ENCODE peak calls at places on chromosome 1, in ten cellular contexts. M is HFF-Myc; R is choroid plexus epithelial cell; L is AG10803; Z is skeletal muscle cell; B is cardiac fibroblast; K is coronary artery; X is naive thymus-derived CD4-positive, alpha-beta T cell; A is WERI-Rb-1; N is lung. Y is an unnamed sample.
A peak's percentile ranks its signal among the peaks of the same experiment; 100 is the strongest.

GRCh38 chr1:102715150-102715549 is 393.2 kb downstream of the COL11A1 start:
- DNase-seq in M (no peak), R (no peak), L (no peak), Z (peak; percentile 52), B (no peak), K (no peak), X (no peak), A (no peak), N (no peak), Y (no peak)

GRCh38 chr1:44423706-44424546 is 18.9 kb downstream of the RNF220 start:
- DNase-seq in M (peak; percentile 6), R (peak; percentile 59), L (peak; percentile 63), Z (no peak), B (peak; percentile 92), K (no peak), X (no peak), A (no peak), N (peak; percentile 87), Y (peak; percentile 86)

GRCh38 chr1:62011007-62011406 is 183.6 kb upstream of the L1TD1 start:
- DNase-seq in M (no peak), R (no peak), L (no peak), Z (no peak), B (no peak), K (no peak), X (no peak), A (no peak), N (no peak), Y (no peak)

GRCh38 chr1:30375156-30375555 is 348.2 kb downstream of the MATN1 start:
- DNase-seq in M (no peak), R (no peak), L (no peak), Z (no peak), B (no peak), K (no peak), X (no peak), A (no peak), N (no peak), Y (no peak)

GRCh38 chr1:183841550-183841949 is 36.6 kb downstream of the RGL1 start:
- DNase-seq in M (no peak), R (peak; percentile 26), L (peak; percentile 29), Z (no peak), B (no peak), K (no peak), X (no peak), A (no peak), N (no peak), Y (no peak)

GRCh38 chr1:218742478-218743260 is 397.5 kb downstream of the TGFB2 start:
- DNase-seq in M (no peak), R (no peak), L (no peak), Z (no peak), B (no peak), K (no peak), X (no peak), A (no peak), N (no peak), Y (no peak)

GRCh38 chr1:188937965-188938551 is 1539.6 kb downstream of the BRINP3 start:
- DNase-seq in M (no peak), R (peak; percentile 8), L (no peak), Z (no peak), B (no peak), K (no peak), X (no peak), A (no peak), N (no peak), Y (no peak)

GRCh38 chr1:86207323-86207722 is 50.8 kb upstream of the COL24A1 start:
- DNase-seq in M (peak; percentile 74), R (peak; percentile 55), L (peak; percentile 84), Z (peak; percentile 99), B (peak; percentile 91), K (no peak), X (no peak), A (no peak), N (no peak), Y (no peak)

GRCh38 chr1:163168053-163168452 is 34.7 kb downstream of the RGS5 start:
- DNase-seq in M (peak; percentile 99), R (peak; percentile 98), L (peak; percentile 99), Z (peak; percentile 97), B (peak; percentile 96), K (no peak), X (no peak), A (no peak), N (no peak), Y (no peak)

GRCh38 chr1:223153177-223154119 is 10.4 kb upstream of the TLR5 start:
- DNase-seq in M (no peak), R (peak; percentile 66), L (no peak), Z (no peak), B (peak; percentile 52), K (no peak), X (no peak), A (no peak), N (no peak), Y (peak; percentile 31)

GRCh38 chr1:17347769-17348592 is 24.0 kb upstream of the PADI6 start:
- DNase-seq in M (peak; percentile 46), R (peak; percentile 44), L (peak; percentile 15), Z (no peak), B (peak; percentile 22), K (peak; percentile 62), X (no peak), A (no peak), N (no peak), Y (no peak)

GRCh38 chr1:1182491-1183220 is 9.0 kb downstream of the TTLL10 start:
- DNase-seq in M (no peak), R (no peak), L (no peak), Z (no peak), B (no peak), K (no peak), X (no peak), A (no peak), N (no peak), Y (no peak)

GRCh38 chr1:76336951-76337371 is 262.4 kb downstream of the ST6GALNAC3 start:
- DNase-seq in M (peak; percentile 71), R (peak; percentile 98), L (peak; percentile 96), Z (peak; percentile 97), B (peak; percentile 98), K (no peak), X (no peak), A (no peak), N (peak; percentile 67), Y (no peak)

DNA sequence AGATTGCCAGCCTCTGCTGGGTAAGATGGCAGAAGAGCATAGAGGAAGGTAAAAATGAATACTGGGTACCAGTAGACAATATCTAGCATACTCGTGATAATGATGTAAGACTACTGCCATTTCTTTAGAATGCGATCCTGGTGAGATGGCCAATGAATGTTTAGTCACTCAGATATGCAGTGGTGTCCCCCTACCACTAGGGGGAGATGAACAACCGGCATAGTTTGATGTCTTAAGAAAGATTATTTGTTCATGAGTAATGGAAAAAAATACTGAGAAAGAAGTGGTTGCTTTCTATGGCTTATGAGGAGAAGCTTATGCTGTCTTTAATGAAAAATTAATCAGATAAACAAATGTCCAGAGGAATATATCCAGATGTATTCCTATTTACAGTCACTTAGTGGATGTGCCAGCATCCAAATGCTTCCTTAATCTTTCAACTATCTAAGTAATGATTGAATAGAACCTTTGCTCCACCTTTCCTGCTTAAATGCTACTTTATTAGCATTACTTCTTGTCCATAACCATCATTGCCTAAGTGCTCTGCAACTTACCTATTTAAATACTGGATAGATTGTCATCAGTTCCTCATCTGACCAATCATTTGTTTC is 256.6 kb downstream of the ST6GALNAC3 start:
- DNase-seq in M (peak; percentile 36), R (peak; percentile 90), L (peak; percentile 79), Z (peak; percentile 27), B (peak; percentile 84), K (no peak), X (peak; percentile 53), A (peak; percentile 48), N (peak; percentile 32), Y (peak; percentile 57)
- H3K4me3 ChIP-seq in M (no peak overlapping the region), R (no peak overlapping the region), L (no peak overlapping the region), Z (no peak overlapping the region), B (no peak overlapping the region), K (no peak overlapping the region), X (no peak overlapping the region), A (no peak overlapping the region), N (no peak overlapping the region), Y (no peak overlapping the region)

GRCh38 chr1:38818706-38819439 is 40.7 kb downstream of the RRAGC start:
- DNase-seq in M (no peak), R (no peak), L (no peak), Z (no peak), B (no peak), K (no peak), X (no peak), A (no peak), N (no peak), Y (no peak)
- H3K4me3 ChIP-seq in M (no peak overlapping the region), R (no peak overlapping the region), L (no peak overlapping the region), Z (peak overlapping the region; percentile 32), B (no peak overlapping the region), K (peak overlapping the region; percentile 56), X (peak overlapping the region; percentile 24), A (peak overlapping the region; percentile 60), N (no peak overlapping the region), Y (no peak overlapping the region)

GRCh38 chr1:51509773-51510172 is 9.3 kb downstream of the EPS15 start:
- DNase-seq in M (no peak), R (no peak), L (no peak), Z (no peak), B (no peak), K (no peak), X (no peak), A (no peak), N (no peak), Y (no peak)

GRCh38 chr1:51515312-51515960 is 3.6 kb downstream of the EPS15 start:
- DNase-seq in M (no peak), R (no peak), L (no peak), Z (no peak), B (no peak), K (no peak), X (no peak), A (no peak), N (no peak), Y (no peak)

GRCh38 chr1:51512120-51512519 is 6.9 kb downstream of the EPS15 start:
- DNase-seq in M (no peak), R (no peak), L (no peak), Z (no peak), B (no peak), K (no peak), X (no peak), A (no peak), N (no peak), Y (no peak)

GRCh38 chr1:51514733-51515132 is 4.3 kb downstream of the EPS15 start:
- DNase-seq in M (no peak), R (no peak), L (no peak), Z (no peak), B (no peak), K (no peak), X (no peak), A (no peak), N (no peak), Y (no peak)

GRCh38 chr1:51512611-51513010 is 6.5 kb downstream of the EPS15 start:
- DNase-seq in M (no peak), R (no peak), L (no peak), Z (no peak), B (no peak), K (no peak), X (no peak), A (no peak), N (no peak), Y (no peak)
- H3K4me3 ChIP-seq in M (no peak overlapping the region), R (no peak overlapping the region), L (no peak overlapping the region), Z (no peak overlapping the region), B (no peak overlapping the region), K (no peak overlapping the region), X (no peak overlapping the region), A (no peak overlapping the region), N (no peak overlapping the region), Y (no peak overlapping the region)

DNA sequence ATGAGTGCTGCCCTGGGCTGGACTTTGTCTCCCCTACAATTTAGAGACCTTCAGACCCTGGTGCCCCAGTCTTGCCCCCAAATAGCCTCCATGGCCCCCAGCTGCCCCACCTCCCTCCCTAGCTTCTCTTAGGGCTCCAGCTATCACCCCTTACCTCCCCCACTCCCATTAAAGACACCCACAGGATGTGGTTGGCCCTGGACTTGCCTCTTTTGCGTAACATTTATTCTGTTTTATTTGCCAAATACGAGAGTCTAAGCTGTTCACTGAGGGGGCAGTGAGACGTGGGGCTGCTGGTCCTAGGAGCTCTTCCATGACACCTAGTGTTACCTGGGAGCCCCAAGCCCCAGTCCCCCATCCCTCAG is 4.5 kb downstream of the ZC3H12A start:
- DNase-seq in M (no peak), R (peak; percentile 60), L (peak; percentile 80), Z (no peak), B (peak; percentile 56), K (no peak), X (peak; percentile 63), A (no peak), N (no peak), Y (peak; percentile 37)
- H3K4me3 ChIP-seq in M (peak overlapping the region; percentile 80), R (peak overlapping the region; percentile 34), L (peak overlapping the region; percentile 84), Z (peak overlapping the region; percentile 35), B (peak overlapping the region; percentile 21), K (peak overlapping the region; percentile 86), X (peak overlapping the region; percentile 87), A (no peak overlapping the region), N (no peak overlapping the region), Y (peak overlapping the region; percentile 32)

Y was measured in Jurkat, Clone E6-1.